ENCODE peak calls at places on chromosomes 1 and 21, in nine cellular contexts. One of them, this sample, is unnamed.
A peak's percentile ranks its signal among the peaks of the same experiment; 100 is the strongest.

GRCh38 chr1:233172201-233172600 is 123.3 kb downstream of the PCNX2 start:
- DNase-seq in AG09319: no peak
- DNase-seq in stomach: no peak
- DNase-seq in EL: peak; percentile 24
- DNase-seq in nucleus accumbens: no peak
- DNase-seq in stimulated activated naive CD4-positive, alpha-beta T cell: no peak
- DNase-seq in endothelial cell of umbilical vein: peak; percentile 67
- DNase-seq in activated CD4-positive, CD25-positive, alpha-beta regulatory T cell: no peak
- DNase-seq in EH: peak; percentile 46
- DNase-seq in this sample: peak; percentile 33

GRCh38 chr1:19074361-19074901 is 118.0 kb upstream of the IFFO2 start:
- DNase-seq in nucleus accumbens: no peak
- DNase-seq in stimulated activated naive CD4-positive, alpha-beta T cell: peak; percentile 87
- DNase-seq in EH: no peak
- DNase-seq in EL: no peak
- DNase-seq in activated CD4-positive, CD25-positive, alpha-beta regulatory T cell: peak; percentile 43
- DNase-seq in stomach: no peak
- DNase-seq in AG09319: no peak
- DNase-seq in endothelial cell of umbilical vein: no peak
- DNase-seq in this sample: no peak

GRCh38 chr21:34534522-34534921 is 22.5 kb upstream of the KCNE1 start:
- DNase-seq in stomach: no peak
- DNase-seq in EH: peak; percentile 89
- DNase-seq in stimulated activated naive CD4-positive, alpha-beta T cell: no peak
- DNase-seq in endothelial cell of umbilical vein: no peak
- DNase-seq in EL: peak; percentile 66
- DNase-seq in activated CD4-positive, CD25-positive, alpha-beta regulatory T cell: no peak
- DNase-seq in nucleus accumbens: peak; percentile 25
- DNase-seq in AG09319: no peak
- DNase-seq in this sample: peak; percentile 80

GRCh38 chr1:244210884-244211558 is 159.9 kb downstream of the ZBTB18 start:
- DNase-seq in endothelial cell of umbilical vein: no peak
- DNase-seq in EL: peak; percentile 8
- DNase-seq in AG09319: no peak
- DNase-seq in EH: no peak
- DNase-seq in activated CD4-positive, CD25-positive, alpha-beta regulatory T cell: no peak
- DNase-seq in stimulated activated naive CD4-positive, alpha-beta T cell: no peak
- DNase-seq in nucleus accumbens: no peak
- DNase-seq in stomach: no peak
- DNase-seq in this sample: no peak

GRCh38 chr21:44653656-44654575 is 543 bp downstream of the KRTAP12-4 start:
- DNase-seq in activated CD4-positive, CD25-positive, alpha-beta regulatory T cell: no peak
- DNase-seq in nucleus accumbens: no peak
- DNase-seq in AG09319: no peak
- DNase-seq in stomach: no peak
- DNase-seq in EH: no peak
- DNase-seq in EL: no peak
- DNase-seq in stimulated activated naive CD4-positive, alpha-beta T cell: peak; percentile 72
- DNase-seq in endothelial cell of umbilical vein: no peak
- DNase-seq in this sample: no peak

GRCh38 chr1:169129109-169129789 is 22.8 kb downstream of the ATP1B1 start:
- DNase-seq in EL: no peak
- DNase-seq in AG09319: no peak
- DNase-seq in endothelial cell of umbilical vein: peak; percentile 47
- DNase-seq in stimulated activated naive CD4-positive, alpha-beta T cell: no peak
- DNase-seq in EH: peak; percentile 32
- DNase-seq in stomach: no peak
- DNase-seq in activated CD4-positive, CD25-positive, alpha-beta regulatory T cell: no peak
- DNase-seq in nucleus accumbens: no peak
- DNase-seq in this sample: no peak

GRCh38 chr1:107622975-107623374 is 342.0 kb downstream of the VAV3 start:
- DNase-seq in EH: peak; percentile 36
- DNase-seq in stimulated activated naive CD4-positive, alpha-beta T cell: no peak
- DNase-seq in nucleus accumbens: no peak
- DNase-seq in activated CD4-positive, CD25-positive, alpha-beta regulatory T cell: no peak
- DNase-seq in stomach: no peak
- DNase-seq in EL: no peak
- DNase-seq in AG09319: no peak
- DNase-seq in endothelial cell of umbilical vein: no peak
- DNase-seq in this sample: peak; percentile 60

GRCh38 chr1:92481598-92482403 is 4.9 kb downstream of the GFI1 start:
- DNase-seq in activated CD4-positive, CD25-positive, alpha-beta regulatory T cell: no peak
- DNase-seq in nucleus accumbens: no peak
- DNase-seq in EL: peak; percentile 29
- DNase-seq in endothelial cell of umbilical vein: peak; percentile 22
- DNase-seq in AG09319: no peak
- DNase-seq in stimulated activated naive CD4-positive, alpha-beta T cell: no peak
- DNase-seq in EH: no peak
- DNase-seq in stomach: no peak
- DNase-seq in this sample: no peak

GRCh38 chr1:16371725-16372124 is 4.7 kb downstream of the SZRD1 start:
- DNase-seq in activated CD4-positive, CD25-positive, alpha-beta regulatory T cell: no peak
- DNase-seq in endothelial cell of umbilical vein: peak; percentile 82
- DNase-seq in nucleus accumbens: no peak
- DNase-seq in EH: peak; percentile 86
- DNase-seq in EL: peak; percentile 84
- DNase-seq in stimulated activated naive CD4-positive, alpha-beta T cell: no peak
- DNase-seq in stomach: no peak
- DNase-seq in AG09319: no peak
- DNase-seq in this sample: peak; percentile 69

This sample was measured in AG10803.